ENCODE peak calls at places on chromosome 11, in nine cellular contexts. I is transverse colon, K is WTC11, X is IMR-90, D is Calu3, Q is body of pancreas, N is fibroblast of the aortic adventitia, U is keratinocyte, P is NB4. A is an unnamed sample.
A peak's percentile ranks its signal among the peaks of the same experiment; 100 is the strongest.

GRCh38 chr11:122098223-122098980 is 17.6 kb downstream of the BLID start:
- DNase-seq in I (no peak), K (no peak), X (no peak), D (no peak), Q (no peak), N (peak; percentile 63), U (no peak), P (no peak), A (no peak)

GRCh38 chr11:119316017-119316728 is 757 bp downstream of the MCAM start:
- DNase-seq in I (no peak), K (no peak), X (no peak), D (peak; percentile 29), Q (peak; percentile 55), N (no peak), U (no peak), P (no peak), A (no peak)

GRCh38 chr11:128246364-128247234 is 340.8 kb downstream of the ETS1 start:
- DNase-seq in I (no peak), K (no peak), X (peak; percentile 12), D (no peak), Q (peak; percentile 10), N (peak; percentile 74), U (no peak), P (no peak), A (no peak)

GRCh38 chr11:76768091-76769047 is 14.8 kb upstream of the TSKU start:
- DNase-seq in I (peak; percentile 66), K (no peak), X (no peak), D (no peak), Q (peak; percentile 47), N (peak; percentile 53), U (no peak), P (peak; percentile 96), A (peak; percentile 69)

GRCh38 chr11:71255323-71255722 is 2.9 kb upstream of the SHANK2 start:
- DNase-seq in I (no peak), K (no peak), X (no peak), D (no peak), Q (peak; percentile 87), N (no peak), U (no peak), P (no peak), A (peak; percentile 50)

GRCh38 chr11:10405858-10406592 is 49.0 kb upstream of the AMPD3 start:
- DNase-seq in I (peak; percentile 58), K (peak; percentile 57), X (peak; percentile 92), D (peak; percentile 74), Q (peak; percentile 85), N (peak; percentile 93), U (peak; percentile 58), P (peak; percentile 89), A (peak; percentile 58)

GRCh38 chr11:104926771-104927470 is 28.7 kb upstream of the CASP12 start:
- DNase-seq in I (no peak), K (peak; percentile 13), X (no peak), D (no peak), Q (no peak), N (no peak), U (no peak), P (no peak), A (no peak)

GRCh38 chr11:60756307-60757032 is at the start of gene MS4A15:
- DNase-seq in I (no peak), K (no peak), X (no peak), D (peak; percentile 41), Q (peak; percentile 57), N (peak; percentile 2), U (no peak), P (peak; percentile 68), A (no peak)

GRCh38 chr11:20010106-20010860 is 150.0 kb downstream of the DBX1 start:
- DNase-seq in I (no peak), K (no peak), X (no peak), D (no peak), Q (no peak), N (no peak), U (no peak), P (no peak), A (no peak)

GRCh38 chr11:26228778-26229177 is 103.2 kb upstream of the ANO3 start:
- DNase-seq in I (no peak), K (no peak), X (peak; percentile 59), D (no peak), Q (no peak), N (peak; percentile 27), U (no peak), P (no peak), A (no peak)

GRCh38 chr11:65003282-65003681 is 6.5 kb upstream of the BATF2 start:
- DNase-seq in I (no peak), K (no peak), X (peak; percentile 66), D (no peak), Q (no peak), N (peak; percentile 52), U (no peak), P (peak; percentile 40), A (no peak)

GRCh38 chr11:29527391-29527936 is 489.4 kb downstream of the KCNA4 start:
- DNase-seq in I (no peak), K (no peak), X (peak; percentile 74), D (peak; percentile 60), Q (no peak), N (peak; percentile 83), U (no peak), P (peak; percentile 91), A (no peak)

GRCh38 chr11:2584812-2585565 is 114.8 kb downstream of the KCNQ1OT1 start:
- DNase-seq in I (no peak), K (peak; percentile 10), X (no peak), D (no peak), Q (peak; percentile 1), N (no peak), U (no peak), P (no peak), A (no peak)

GRCh38 chr11:17651681-17652080 is 67.7 kb upstream of the MYOD1 start:
- DNase-seq in I (no peak), K (no peak), X (no peak), D (no peak), Q (no peak), N (no peak), U (no peak), P (no peak), A (no peak)

GRCh38 chr11:86274503-86274902 is 27.5 kb upstream of the HIKESHI start:
- DNase-seq in I (no peak), K (peak; percentile 45), X (no peak), D (no peak), Q (no peak), N (no peak), U (no peak), P (peak; percentile 31), A (no peak)

GRCh38 chr11:86277741-86278140 is 24.3 kb upstream of the HIKESHI start:
- DNase-seq in I (no peak), K (no peak), X (peak; percentile 6), D (no peak), Q (no peak), N (no peak), U (no peak), P (no peak), A (no peak)

GRCh38 chr11:86274999-86275398 is 27.0 kb upstream of the HIKESHI start:
- DNase-seq in I (no peak), K (no peak), X (no peak), D (no peak), Q (no peak), N (no peak), U (no peak), P (no peak), A (no peak)

GRCh38 chr11:86278226-86278625 is 23.8 kb upstream of the HIKESHI start:
- DNase-seq in I (no peak), K (no peak), X (peak; percentile 10), D (no peak), Q (no peak), N (no peak), U (no peak), P (no peak), A (no peak)

DNA sequence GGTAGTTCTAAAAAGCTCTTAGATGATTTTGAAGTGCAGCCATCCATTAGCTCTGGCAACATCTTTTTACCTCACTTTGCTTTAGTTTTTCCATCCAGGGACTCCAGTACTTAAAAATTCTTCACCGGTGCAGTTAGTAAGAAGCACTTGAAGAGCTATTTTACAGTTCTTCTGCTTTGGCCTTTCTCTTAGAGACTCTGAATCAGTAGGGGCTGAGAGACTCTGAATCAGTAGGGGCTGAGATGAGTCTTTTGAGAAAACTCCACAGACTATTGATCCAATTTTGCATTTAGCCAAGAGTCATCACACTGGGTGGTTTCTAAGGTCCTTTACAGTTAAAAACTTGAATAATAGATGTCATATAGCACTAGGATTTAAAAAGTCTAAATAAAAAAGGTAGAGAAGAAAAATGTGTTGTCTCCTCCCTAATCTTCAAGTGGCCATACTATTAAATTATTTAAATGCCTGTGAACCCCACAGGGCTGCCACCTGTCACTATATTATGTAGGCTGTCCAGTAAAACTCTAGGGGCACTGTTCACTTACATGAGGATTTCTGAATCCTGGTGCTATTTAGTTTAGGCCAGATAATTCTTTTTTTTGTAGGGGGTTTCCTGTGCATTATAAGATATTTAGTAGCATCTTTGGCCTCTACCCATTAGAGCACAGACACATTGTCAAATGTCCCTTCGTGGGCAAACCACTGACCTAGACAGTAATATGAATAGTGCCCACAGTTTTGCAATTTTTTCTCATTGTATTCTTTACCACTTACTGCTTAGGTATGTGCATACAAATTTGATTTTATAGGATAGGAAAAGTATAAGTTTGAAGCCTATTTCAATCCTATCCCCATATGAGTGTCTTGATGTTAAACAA is 26.3 kb upstream of the HIKESHI start:
- DNase-seq in I (no peak), K (no peak), X (no peak), D (no peak), Q (no peak), N (no peak), U (no peak), P (no peak), A (no peak)
- TF ChIP-seq CTCF in I (no peak), K (no peak), X (no peak), D (no peak), Q (no peak), N (no peak), U (no peak), P (no peak), A (no peak)

GRCh38 chr11:32527776-32528175 is 55.9 kb upstream of the EIF3M start:
- DNase-seq in I (no peak), K (no peak), X (no peak), D (no peak), Q (no peak), N (no peak), U (no peak), P (no peak), A (no peak)
- TF ChIP-seq CTCF in I (no peak), K (no peak), X (no peak), D (no peak), Q (no peak), N (no peak), U (no peak), P (no peak), A (no peak)

DNA sequence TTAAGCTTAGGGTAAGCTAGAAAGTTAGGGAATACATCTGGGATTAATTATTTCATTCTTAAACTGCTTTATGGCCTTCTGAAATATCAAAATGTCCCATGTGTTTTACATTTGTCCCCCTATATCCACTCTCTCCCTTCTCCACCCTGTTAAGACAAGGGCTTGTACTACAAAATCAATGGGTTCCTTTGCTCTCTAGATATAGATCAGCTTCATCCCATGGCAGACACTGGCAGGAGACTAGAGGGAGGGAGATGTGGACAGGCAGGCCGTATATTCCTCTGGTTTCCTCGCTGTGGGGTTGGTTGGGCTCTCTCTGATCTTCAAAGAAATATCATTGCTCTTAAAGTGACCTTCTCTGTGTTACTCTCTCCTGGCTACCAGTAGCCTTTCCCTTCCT is 1281.0 kb downstream of the LRRC4C start:
- DNase-seq in I (no peak), K (no peak), X (no peak), D (no peak), Q (no peak), N (no peak), U (no peak), P (no peak), A (no peak)
- TF ChIP-seq CTCF in I (no peak), K (no peak), X (no peak), D (no peak), Q (no peak), N (no peak), U (no peak), P (no peak), A (no peak)

GRCh38 chr11:123475478-123475877 is 45.4 kb downstream of the GRAMD1B start:
- DNase-seq in I (no peak), K (no peak), X (peak; percentile 57), D (no peak), Q (no peak), N (peak; percentile 42), U (no peak), P (peak; percentile 43), A (no peak)
- TF ChIP-seq CTCF in I (no peak), K (no peak), X (peak; percentile 32), D (no peak), Q (no peak), N (peak; percentile 11), U (no peak), P (peak; percentile 22), A (no peak)

A was measured in colonic mucosa.